ENCODE peak calls at places on chromosomes 4 and X, in ten cellular contexts. U is uterus, A is coronary artery, R is aorta, C is A549, F is mammary epithelial cell, P is WERI-Rb-1, D is caudate nucleus, H is tibial artery, J is left ventricle myocardium inferior. E is an unnamed sample.

GRCh38 chr4:25234390-25235367 is 846 bp downstream of the PI4K2B start:
- DNase-seq in U (peak; percentile 38), A (peak; percentile 79), R (peak; percentile 68), C (peak; percentile 75), F (peak; percentile 97), P (peak; percentile 35), D (no peak), H (peak; percentile 67), J (peak; percentile 39), E (no peak)

GRCh38 chr4:93319011-93319410 is 509.5 kb upstream of the ATOH1 start:
- DNase-seq in U (no peak), A (no peak), R (no peak), C (no peak), F (peak; percentile 11), P (no peak), D (no peak), H (no peak), J (no peak), E (no peak)

GRCh38 chr4:145482209-145483021 is 762 bp downstream of the SMAD1 start:
- DNase-seq in U (peak; percentile 52), A (no peak), R (peak; percentile 65), C (peak; percentile 46), F (peak; percentile 69), P (peak; percentile 58), D (peak; percentile 46), H (peak; percentile 72), J (peak; percentile 42), E (no peak)

GRCh38 chr4:188282620-188283232 is 143.5 kb downstream of the TRIML1 start:
- DNase-seq in U (no peak), A (no peak), R (no peak), C (no peak), F (no peak), P (no peak), D (no peak), H (no peak), J (no peak), E (no peak)

GRCh38 chrX:123745511-123745910 is 12.7 kb upstream of the THOC2 start:
- DNase-seq in U (no peak), A (no peak), R (no peak), C (no peak), F (no peak), P (no peak), D (no peak), H (no peak), J (no peak), E (no peak)

GRCh38 chrX:34915463-34916225 is 27.0 kb upstream of the FAM47B start:
- DNase-seq in U (no peak), A (no peak), R (no peak), C (no peak), F (peak; percentile 59), P (no peak), D (no peak), H (no peak), J (no peak), E (no peak)

GRCh38 chr4:78184584-78184983 is 127.5 kb downstream of the FRAS1 start:
- DNase-seq in U (no peak), A (no peak), R (no peak), C (no peak), F (no peak), P (no peak), D (no peak), H (no peak), J (no peak), E (no peak)

GRCh38 chr4:53592128-53592527 is 842 bp upstream of the LNX1 start:
- DNase-seq in U (no peak), A (no peak), R (no peak), C (no peak), F (no peak), P (no peak), D (no peak), H (no peak), J (no peak), E (no peak)

GRCh38 chr4:54526560-54526959 is 131.2 kb upstream of the KIT start:
- DNase-seq in U (no peak), A (no peak), R (no peak), C (no peak), F (no peak), P (no peak), D (no peak), H (no peak), J (no peak), E (no peak)

GRCh38 chrX:149517308-149517707 is 12.2 kb upstream of the IDS start:
- DNase-seq in U (no peak), A (no peak), R (no peak), C (no peak), F (no peak), P (no peak), D (no peak), H (no peak), J (no peak), E (no peak)

GRCh38 chr4:123841431-123842121 is 445.0 kb downstream of the SPRY1 start:
- DNase-seq in U (no peak), A (no peak), R (no peak), C (no peak), F (no peak), P (no peak), D (no peak), H (no peak), J (no peak), E (no peak)

GRCh38 chrX:11890843-11891514 is 132.9 kb downstream of the MSL3 start:
- DNase-seq in U (no peak), A (no peak), R (peak; percentile 68), C (no peak), F (no peak), P (no peak), D (no peak), H (peak; percentile 61), J (peak; percentile 30), E (no peak)

GRCh38 chrX:123087326-123087725 is 96.8 kb upstream of the GRIA3 start:
- DNase-seq in U (no peak), A (no peak), R (no peak), C (peak; percentile 38), F (peak; percentile 67), P (no peak), D (no peak), H (no peak), J (no peak), E (no peak)

GRCh38 chrX:318068-318738 is 393 bp downstream of the GTPBP6 start:
- DNase-seq in U (peak; percentile 99), A (peak; percentile 98), R (peak; percentile 99), C (peak; percentile 99), F (peak; percentile 98), P (peak; percentile 99), D (no peak), H (peak; percentile 99), J (peak; percentile 98), E (peak; percentile 96)

GRCh38 chr4:8439914-8440490 is 521 bp downstream of the ACOX3 start:
- DNase-seq in U (peak; percentile 24), A (no peak), R (no peak), C (peak; percentile 35), F (no peak), P (peak; percentile 37), D (no peak), H (no peak), J (no peak), E (no peak)

GRCh38 chr4:110292994-110293744 is 94.8 kb upstream of the ELOVL6 start:
- DNase-seq in U (no peak), A (no peak), R (no peak), C (no peak), F (no peak), P (no peak), D (no peak), H (no peak), J (no peak), E (no peak)

GRCh38 chr4:2482693-2483092 is 13.8 kb downstream of the RNF4 start:
- DNase-seq in U (no peak), A (no peak), R (no peak), C (no peak), F (no peak), P (peak; percentile 40), D (no peak), H (no peak), J (peak; percentile 58), E (no peak)
- H3K27ac ChIP-seq in U (peak overlapping the region; percentile 3), A (peak overlapping the region; percentile 52), R (no peak overlapping the region), C (no peak overlapping the region), F (no peak overlapping the region), P (peak overlapping the region; percentile 27), D (peak overlapping the region; percentile 81), H (no peak overlapping the region), J (peak overlapping the region; percentile 83), E (no peak overlapping the region)

GRCh38 chr4:169338246-169338645 is 67.5 kb upstream of the SH3RF1 start:
- DNase-seq in U (no peak), A (no peak), R (no peak), C (no peak), F (no peak), P (no peak), D (no peak), H (no peak), J (no peak), E (no peak)
- H3K27ac ChIP-seq in U (no peak overlapping the region), A (no peak overlapping the region), R (no peak overlapping the region), C (no peak overlapping the region), F (peak overlapping the region; percentile 59), P (no peak overlapping the region), D (no peak overlapping the region), H (no peak overlapping the region), J (no peak overlapping the region), E (no peak overlapping the region)

GRCh38 chrX:16796298-16796697 is 10.0 kb downstream of the TXLNG start:
- DNase-seq in U (no peak), A (no peak), R (no peak), C (no peak), F (no peak), P (no peak), D (no peak), H (no peak), J (no peak), E (no peak)
- H3K27ac ChIP-seq in U (no peak overlapping the region), A (no peak overlapping the region), R (no peak overlapping the region), C (no peak overlapping the region), F (no peak overlapping the region), P (no peak overlapping the region), D (no peak overlapping the region), H (no peak overlapping the region), J (no peak overlapping the region), E (no peak overlapping the region)

DNA sequence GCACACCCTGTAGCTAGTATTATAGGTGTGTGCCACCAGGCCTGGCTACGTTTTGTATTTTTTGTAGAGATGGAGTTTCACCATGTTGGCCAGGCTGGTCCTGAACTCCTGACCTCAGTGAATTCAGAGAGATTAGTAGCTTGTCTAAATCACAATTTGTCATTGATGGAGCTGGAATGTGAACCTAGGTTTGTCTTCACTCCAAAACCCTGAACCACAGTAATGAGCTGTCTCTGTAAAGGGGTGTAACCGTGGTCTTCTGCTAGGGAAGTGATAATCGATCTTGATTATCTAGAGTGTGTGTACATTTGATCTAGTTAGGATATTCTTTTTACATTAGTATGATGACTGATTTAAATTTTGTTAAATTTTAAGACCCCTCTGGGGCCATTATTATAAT is 8.3 kb downstream of the ARHGAP10 start:
- DNase-seq in U (no peak), A (no peak), R (no peak), C (no peak), F (no peak), P (no peak), D (no peak), H (no peak), J (no peak), E (no peak)
- H3K27ac ChIP-seq in U (no peak overlapping the region), A (no peak overlapping the region), R (no peak overlapping the region), C (no peak overlapping the region), F (no peak overlapping the region), P (no peak overlapping the region), D (no peak overlapping the region), H (no peak overlapping the region), J (peak overlapping the region; percentile 97), E (no peak overlapping the region)